ENCODE peak calls at places on chromosomes 13 and 19, in four cellular contexts. One of them, this sample, is unnamed.

GRCh38 chr13:51303882-51304281 is 35.6 kb upstream of the SERPINE3 start:
- DNase-seq in HCT116: no peak
- DNase-seq in GM23338: no peak
- DNase-seq in mesothelial cell of epicardium: no peak
- DNase-seq in this sample: no peak

GRCh38 chr13:56718791-56719190 is 421.9 kb upstream of the PRR20A start:
- DNase-seq in HCT116: no peak
- DNase-seq in GM23338: no peak
- DNase-seq in mesothelial cell of epicardium: no peak
- DNase-seq in this sample: no peak

GRCh38 chr19:42985588-42985987 is 40.7 kb downstream of the PSG11 start:
- DNase-seq in HCT116: no peak
- DNase-seq in GM23338: no peak
- DNase-seq in mesothelial cell of epicardium: no peak
- DNase-seq in this sample: no peak

GRCh38 chr13:32211788-32212187 is 103.4 kb downstream of the ZAR1L start:
- DNase-seq in HCT116: no peak
- DNase-seq in GM23338: no peak
- DNase-seq in mesothelial cell of epicardium: no peak
- DNase-seq in this sample: no peak

GRCh38 chr13:110924639-110924934 is 9.7 kb upstream of the ANKRD10 start:
- DNase-seq in HCT116: no peak
- DNase-seq in GM23338: no peak
- DNase-seq in mesothelial cell of epicardium: no peak
- DNase-seq in this sample: no peak

GRCh38 chr13:26186995-26187394 is 35.1 kb downstream of the RNF6 start:
- DNase-seq in HCT116: no peak
- DNase-seq in GM23338: peak; percentile 31
- DNase-seq in mesothelial cell of epicardium: no peak
- DNase-seq in this sample: no peak

GRCh38 chr19:18650468-18651001 is 13.7 kb downstream of the KLHL26 start:
- DNase-seq in HCT116: no peak
- DNase-seq in GM23338: no peak
- DNase-seq in mesothelial cell of epicardium: no peak
- DNase-seq in this sample: no peak

GRCh38 chr13:73722120-73722519 is 412.1 kb downstream of the KLF12 start:
- DNase-seq in HCT116: peak; percentile 51
- DNase-seq in GM23338: peak; percentile 58
- DNase-seq in mesothelial cell of epicardium: no peak
- DNase-seq in this sample: no peak

GRCh38 chr19:17553256-17553655 is 2.2 kb upstream of the COLGALT1 start:
- DNase-seq in HCT116: no peak
- DNase-seq in GM23338: peak; percentile 45
- DNase-seq in mesothelial cell of epicardium: no peak
- DNase-seq in this sample: no peak

GRCh38 chr13:46032341-46032740 is 20.2 kb downstream of the ZC3H13 start:
- DNase-seq in HCT116: no peak
- DNase-seq in GM23338: no peak
- DNase-seq in mesothelial cell of epicardium: no peak
- DNase-seq in this sample: no peak

GRCh38 chr13:109131698-109132257 is 502.4 kb downstream of the MYO16 start:
- DNase-seq in HCT116: no peak
- DNase-seq in GM23338: peak; percentile 24
- DNase-seq in mesothelial cell of epicardium: no peak
- DNase-seq in this sample: no peak

GRCh38 chr19:48090281-48090802 is 20.3 kb downstream of the PLA2G4C start:
- DNase-seq in HCT116: no peak
- DNase-seq in GM23338: no peak
- DNase-seq in mesothelial cell of epicardium: no peak
- DNase-seq in this sample: no peak

GRCh38 chr13:98664924-98665637 is 87.4 kb downstream of the SLC15A1 start:
- DNase-seq in HCT116: peak; percentile 18
- DNase-seq in GM23338: no peak
- DNase-seq in mesothelial cell of epicardium: no peak
- DNase-seq in this sample: no peak

GRCh38 chr19:4830768-4831265 is 695 bp downstream of the TICAM1 start:
- DNase-seq in HCT116: no peak
- DNase-seq in GM23338: no peak
- DNase-seq in mesothelial cell of epicardium: no peak
- DNase-seq in this sample: no peak

GRCh38 chr19:4830332-4830731 is 1.2 kb downstream of the TICAM1 start:
- DNase-seq in HCT116: no peak
- DNase-seq in GM23338: no peak
- DNase-seq in mesothelial cell of epicardium: no peak
- DNase-seq in this sample: no peak

GRCh38 chr19:4832776-4833175 is 1.3 kb upstream of the TICAM1 start:
- DNase-seq in HCT116: no peak
- DNase-seq in GM23338: no peak
- DNase-seq in mesothelial cell of epicardium: no peak
- DNase-seq in this sample: no peak

GRCh38 chr19:4831351-4832340 is at the start of gene TICAM1:
- DNase-seq in HCT116: no peak
- DNase-seq in GM23338: peak; percentile 45
- DNase-seq in mesothelial cell of epicardium: no peak
- DNase-seq in this sample: peak; percentile 53

GRCh38 chr19:4829001-4829712 is 2.4 kb downstream of the TICAM1 start:
- DNase-seq in HCT116: no peak
- DNase-seq in GM23338: no peak
- DNase-seq in mesothelial cell of epicardium: no peak
- DNase-seq in this sample: no peak
- TF ChIP-seq CTCF in HCT116: no peak
- TF ChIP-seq CTCF in GM23338: no peak
- TF ChIP-seq CTCF in mesothelial cell of epicardium: no peak
- TF ChIP-seq CTCF in this sample: no peak

DNA sequence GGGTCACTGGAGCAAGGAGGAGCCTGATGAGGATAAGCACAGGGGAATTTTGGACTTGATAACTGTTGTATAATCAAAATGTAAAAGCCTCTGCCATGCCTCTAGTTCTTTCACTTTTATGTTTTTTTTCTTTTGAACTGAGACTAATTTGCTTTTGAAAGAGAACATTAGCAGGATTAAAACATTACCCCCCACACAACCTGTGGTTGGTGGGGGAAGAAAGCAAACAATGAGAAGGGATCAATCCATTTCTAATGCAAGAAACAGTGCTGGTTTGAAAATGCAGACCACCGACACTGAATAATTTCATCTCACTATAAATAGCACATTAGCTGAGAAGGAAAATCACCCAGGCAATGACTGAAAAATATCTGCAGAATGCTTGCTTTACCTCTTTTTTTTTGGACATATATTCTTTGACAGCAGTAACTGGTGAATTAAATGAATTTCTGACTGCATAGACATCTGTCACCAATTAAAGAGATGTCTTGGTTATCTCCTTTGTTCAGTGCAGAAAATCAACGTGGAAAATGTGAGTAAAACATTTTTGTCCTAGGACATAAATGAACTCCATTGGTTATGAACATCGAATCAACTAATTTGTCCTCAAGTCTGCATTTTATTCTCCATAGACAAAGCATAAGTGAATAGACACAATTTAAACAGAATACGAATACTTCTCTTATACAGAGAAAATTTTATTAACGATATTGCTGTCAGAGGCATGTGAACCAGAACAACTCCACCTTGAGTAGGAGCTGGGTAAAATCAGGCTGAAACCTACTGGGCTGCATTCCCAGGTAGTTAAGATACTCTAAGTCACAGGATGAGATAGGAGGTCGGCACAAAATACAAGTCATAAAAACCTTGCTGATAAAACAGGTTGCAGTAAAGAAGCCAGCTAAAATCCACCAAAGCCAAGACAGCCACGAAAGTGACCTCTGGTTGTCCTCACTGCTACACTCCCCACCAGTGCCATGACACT is 48.8 kb upstream of the TRPC4 start:
- DNase-seq in HCT116: no peak
- DNase-seq in GM23338: peak; percentile 40
- DNase-seq in mesothelial cell of epicardium: no peak
- DNase-seq in this sample: no peak
- TF ChIP-seq CTCF in HCT116: no peak
- TF ChIP-seq CTCF in GM23338: no peak
- TF ChIP-seq CTCF in mesothelial cell of epicardium: no peak
- TF ChIP-seq CTCF in this sample: no peak

GRCh38 chr19:860481-861098 is 1.1 kb downstream of the CFD start:
- DNase-seq in HCT116: peak; percentile 73
- DNase-seq in GM23338: peak; percentile 69
- DNase-seq in mesothelial cell of epicardium: no peak
- DNase-seq in this sample: peak; percentile 97
- TF ChIP-seq CTCF in HCT116: peak; percentile 23
- TF ChIP-seq CTCF in GM23338: peak; percentile 47
- TF ChIP-seq CTCF in mesothelial cell of epicardium: no peak
- TF ChIP-seq CTCF in this sample: peak; percentile 21

DNA sequence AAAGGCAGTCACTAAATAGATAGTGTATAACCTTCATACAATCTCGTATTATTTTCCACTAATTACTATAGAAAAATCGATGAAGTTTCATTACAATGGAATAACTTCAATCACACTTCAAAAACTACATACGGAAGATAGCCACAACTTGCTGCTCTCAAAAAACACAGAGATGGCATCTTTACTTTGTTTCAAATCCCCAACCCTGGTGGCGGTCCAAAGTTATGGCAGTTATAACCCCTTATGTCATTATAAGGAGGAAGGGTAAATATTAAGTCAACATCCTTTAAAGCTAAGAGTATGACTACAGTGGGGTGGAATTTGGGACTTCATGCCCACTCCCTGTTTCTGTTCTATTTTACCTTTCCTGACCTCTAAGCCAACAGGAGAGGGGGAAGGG is 146.5 kb downstream of the LACC1 start:
- DNase-seq in HCT116: no peak
- DNase-seq in GM23338: peak; percentile 13
- DNase-seq in mesothelial cell of epicardium: no peak
- DNase-seq in this sample: no peak
- TF ChIP-seq CTCF in HCT116: peak; percentile 28
- TF ChIP-seq CTCF in GM23338: no peak
- TF ChIP-seq CTCF in mesothelial cell of epicardium: no peak
- TF ChIP-seq CTCF in this sample: no peak

DNA sequence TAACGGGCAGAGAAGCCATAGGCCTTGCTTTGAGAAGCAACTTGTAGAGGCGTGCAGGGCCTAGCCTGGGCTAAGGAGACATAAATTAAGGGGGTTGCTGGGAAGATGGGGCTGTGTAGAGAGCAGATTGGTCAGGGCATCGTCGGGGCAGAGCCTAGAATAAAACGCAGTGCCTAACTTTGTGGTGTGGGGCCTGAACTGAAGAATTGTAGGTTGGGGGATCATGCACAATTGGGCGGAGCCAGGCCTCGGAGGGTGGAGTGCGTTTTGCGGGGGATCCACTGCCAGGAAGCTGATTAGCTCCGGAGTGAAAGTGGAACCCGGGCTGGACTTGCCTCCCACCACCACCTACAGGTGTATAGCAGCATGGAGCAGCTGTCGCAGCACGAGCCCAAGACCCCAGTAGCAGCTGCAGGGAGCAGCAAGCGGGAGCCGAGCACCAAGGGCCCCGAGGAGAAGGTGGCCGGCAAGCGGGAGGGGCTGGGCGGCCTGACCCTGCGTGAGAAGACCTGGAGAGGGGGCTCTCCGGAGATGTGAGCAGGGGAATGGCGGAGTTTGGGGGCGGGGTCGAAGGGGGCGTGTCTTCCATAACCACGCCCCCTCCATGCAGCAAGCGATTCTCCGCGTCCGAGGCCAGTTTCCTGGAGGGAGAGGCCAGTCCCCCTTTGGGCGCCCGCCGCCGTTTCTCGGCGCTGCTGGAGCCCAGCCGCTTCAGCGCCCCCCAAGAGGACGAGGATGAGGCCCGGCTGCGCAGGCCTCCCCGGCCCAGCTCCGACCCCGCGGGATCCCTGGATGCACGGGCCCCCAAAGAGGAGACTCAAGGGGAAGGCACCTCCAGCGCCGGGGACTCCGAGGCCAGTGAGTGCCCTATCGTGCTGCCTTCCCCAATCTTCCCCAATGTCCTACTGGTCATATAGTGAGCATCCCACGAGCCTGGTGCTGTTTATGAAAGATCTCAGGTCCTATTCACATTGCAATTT is 13.8 kb downstream of the DNASE2 start:
- DNase-seq in HCT116: no peak
- DNase-seq in GM23338: peak; percentile 94
- DNase-seq in mesothelial cell of epicardium: peak; percentile 75
- DNase-seq in this sample: no peak
- TF ChIP-seq CTCF in HCT116: no peak
- TF ChIP-seq CTCF in GM23338: peak; percentile 26
- TF ChIP-seq CTCF in mesothelial cell of epicardium: no peak
- TF ChIP-seq CTCF in this sample: no peak

DNA sequence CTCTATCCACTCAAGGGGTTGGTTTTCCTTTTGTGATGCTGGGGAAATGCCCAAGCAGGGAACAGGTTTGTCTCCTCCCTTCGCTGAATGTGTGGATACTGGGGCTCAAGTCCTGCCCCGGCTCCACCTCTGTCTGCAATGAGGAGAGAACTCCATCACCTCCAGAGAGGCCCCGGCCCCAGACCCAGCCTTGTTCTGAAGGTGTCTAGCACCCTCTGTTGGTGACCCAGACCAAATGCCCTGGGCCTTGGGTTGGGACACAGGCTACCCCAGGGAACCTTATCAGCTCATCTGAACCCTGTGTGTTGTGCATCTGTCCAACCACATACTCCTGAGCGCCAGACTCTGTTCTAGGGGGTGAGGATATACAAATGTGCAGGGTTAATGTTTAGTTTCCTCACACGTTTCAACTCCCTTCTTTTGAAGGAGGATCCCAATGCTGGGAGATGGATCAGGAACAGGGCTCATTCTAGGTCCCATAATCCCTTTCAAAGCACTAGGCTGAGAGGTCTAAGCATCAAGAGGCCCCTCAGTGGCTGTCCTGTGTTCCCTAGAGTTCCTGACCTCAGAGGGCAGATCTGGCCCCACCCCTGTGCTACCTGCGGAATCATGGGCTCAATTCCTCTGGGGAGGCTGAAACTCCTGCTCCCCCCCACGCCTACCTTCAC is 112.5 kb upstream of the SLC7A1 start:
- DNase-seq in HCT116: peak; percentile 21
- DNase-seq in GM23338: peak; percentile 90
- DNase-seq in mesothelial cell of epicardium: no peak
- DNase-seq in this sample: no peak
- TF ChIP-seq CTCF in HCT116: peak; percentile 82
- TF ChIP-seq CTCF in GM23338: peak; percentile 92
- TF ChIP-seq CTCF in mesothelial cell of epicardium: no peak
- TF ChIP-seq CTCF in this sample: peak; percentile 57